ENCODE peak calls at places on chromosomes 2 and 18, in five cellular contexts. N, F, A, V and T are unnamed samples.

GRCh38 chr2:72153026-72153791 is 5.5 kb upstream of the CYP26B1 start:
- DNase-seq in N (no peak), F (no peak), A (no peak), V (peak), T (no peak)

GRCh38 chr18:49768051-49768391 is 45.3 kb downstream of the ACAA2 start:
- DNase-seq in N (no peak), F (peak), A (peak), V (no peak), T (peak)

GRCh38 chr2:122481717-122482116 is 726.3 kb downstream of the TSN start:
- DNase-seq in N (no peak), F (no peak), A (no peak), V (no peak), T (peak)

GRCh38 chr2:1817256-1818127 is 73.2 kb upstream of the PXDN start:
- DNase-seq in N (peak), F (peak), A (peak), V (peak), T (peak)

GRCh38 chr2:229445013-229445412 is 173.9 kb upstream of the PID1 start:
- DNase-seq in N (no peak), F (peak), A (peak), V (no peak), T (peak)

GRCh38 chr2:97900806-97901205 is 94.9 kb downstream of the TMEM131 start:
- DNase-seq in N (no peak), F (no peak), A (peak), V (no peak), T (peak)

GRCh38 chr2:205685314-205686230 is 3.3 kb downstream of the NRP2 start:
- DNase-seq in N (no peak), F (peak), A (no peak), V (no peak), T (peak)

GRCh38 chr2:69046221-69046662 is 33.3 kb downstream of the ANTXR1 start:
- DNase-seq in N (no peak), F (peak), A (peak), V (no peak), T (peak)

GRCh38 chr2:69299772-69300516 is 87.1 kb downstream of the GFPT1 start:
- DNase-seq in N (no peak), F (no peak), A (no peak), V (no peak), T (no peak)

GRCh38 chr2:152481881-152482280 is 146.9 kb downstream of the FMNL2 start:
- DNase-seq in N (no peak), F (no peak), A (no peak), V (no peak), T (peak)

GRCh38 chr18:77133051-77133919 is 702 bp upstream of the MBP start:
- DNase-seq in N (no peak), F (no peak), A (no peak), V (peak), T (peak)

GRCh38 chr2:24722141-24722790 is 70.9 kb downstream of the PTRHD1 start:
- DNase-seq in N (no peak), F (no peak), A (no peak), V (no peak), T (no peak)

GRCh38 chr2:219289537-219290361 is 10.6 kb downstream of the DNAJB2 start:
- DNase-seq in N (no peak), F (peak), A (peak), V (no peak), T (peak)